ENCODE peak calls at places on chromosomes 7 and 10, in six cellular contexts. U is adrenal gland; G is fibroblast of lung; M is naive thymus-derived CD4-positive, alpha-beta T cell; V is transverse colon; W is neural progenitor cell. E is an unnamed sample.

GRCh38 chr10:66466622-66467021 is 459.2 kb upstream of the LRRTM3 start:
- DNase-seq in U (no peak), W (no peak), V (no peak), M (no peak), G (no peak), E (no peak)

GRCh38 chr10:87847550-87847949 is 15.8 kb downstream of the KLLN start:
- DNase-seq in V (no peak), U (no peak), W (no peak), G (no peak), M (no peak), E (no peak)

GRCh38 chr7:105790996-105791395 is 85.4 kb downstream of the ATXN7L1 start:
- DNase-seq in U (no peak), V (no peak), W (no peak), M (no peak), G (no peak), E (no peak)

GRCh38 chr7:43076189-43076605 is 36.2 kb upstream of the HECW1 start:
- DNase-seq in G (no peak), U (no peak), V (no peak), M (no peak), W (no peak), E (no peak)

GRCh38 chr7:36827914-36828313 is 103.6 kb upstream of the AOAH start:
- DNase-seq in M (no peak), G (no peak), V (no peak), W (no peak), U (no peak), E (no peak)

GRCh38 chr7:151863386-151864079 is 13.4 kb downstream of the PRKAG2 start:
- DNase-seq in G (no peak), W (peak; percentile 45), M (no peak), V (no peak), U (no peak), E (no peak)

GRCh38 chr10:112201334-112201733 is 17.8 kb upstream of the GPAM start:
- DNase-seq in V (no peak), G (no peak), M (no peak), U (no peak), W (no peak), E (no peak)

GRCh38 chr10:49055231-49055850 is 60.0 kb downstream of the VSTM4 start:
- DNase-seq in G (no peak), V (no peak), W (no peak), U (no peak), M (no peak), E (no peak)

GRCh38 chr7:27992755-27993478 is 187.7 kb downstream of the JAZF1 start:
- DNase-seq in W (no peak), M (no peak), V (no peak), G (no peak), U (peak; percentile 36), E (no peak)

GRCh38 chr7:100585511-100586265 is at the start of gene LRCH4:
- DNase-seq in M (peak; percentile 55), W (peak; percentile 77), U (peak; percentile 61), V (peak; percentile 77), G (peak; percentile 44), E (peak; percentile 49)

GRCh38 chr10:51389415-51390342 is 309.7 kb downstream of the CSTF2T start:
- DNase-seq in U (no peak), V (peak; percentile 74), W (peak; percentile 78), M (no peak), G (peak; percentile 99), E (no peak)

GRCh38 chr10:125291841-125292240 is 131.5 kb upstream of the CTBP2 start:
- DNase-seq in W (no peak), U (no peak), G (no peak), M (no peak), V (no peak), E (no peak)

GRCh38 chr10:117477241-117477947 is 65.2 kb upstream of the EMX2 start:
- DNase-seq in V (no peak), G (no peak), W (no peak), M (no peak), U (no peak), E (no peak)

GRCh38 chr7:139876622-139877283 is 47.7 kb downstream of the TBXAS1 start:
- DNase-seq in M (no peak), U (no peak), G (peak; percentile 42), V (no peak), W (no peak), E (no peak)

GRCh38 chr10:6306917-6307316 is 104.2 kb downstream of the PFKFB3 start:
- DNase-seq in W (no peak), U (no peak), V (no peak), G (no peak), M (no peak), E (no peak)

GRCh38 chr10:11609492-11610093 is 1.9 kb downstream of the USP6NL start:
- DNase-seq in G (peak; percentile 19), V (no peak), W (no peak), U (no peak), M (no peak), E (no peak)

GRCh38 chr10:101354584-101355070 is 662 bp downstream of the BTRC start:
- DNase-seq in V (no peak), U (no peak), M (no peak), W (no peak), G (no peak), E (no peak)

GRCh38 chr7:18003286-18003685 is 24.4 kb downstream of the PRPS1L1 start:
- DNase-seq in U (no peak), W (no peak), V (no peak), M (no peak), G (no peak), E (no peak)

GRCh38 chr7:67696124-67696523 is 699.5 kb downstream of the TYW1 start:
- DNase-seq in M (no peak), G (no peak), U (no peak), V (no peak), W (no peak), E (no peak)

GRCh38 chr10:69455009-69455763 is 3.9 kb downstream of the TSPAN15 start:
- DNase-seq in M (no peak), G (no peak), W (no peak), V (no peak), U (no peak), E (no peak)

GRCh38 chr7:33186187-33186586 is 56.8 kb downstream of the BBS9 start:
- DNase-seq in V (no peak), M (no peak), U (no peak), W (peak; percentile 16), G (peak; percentile 20), E (no peak)

GRCh38 chr10:49564461-49565009 is 25.6 kb upstream of the ERCC6 start:
- DNase-seq in V (no peak), M (no peak), U (no peak), W (no peak), G (no peak), E (no peak)

GRCh38 chr7:103124429-103124979 is 24.4 kb downstream of the NAPEPLD start:
- DNase-seq in U (no peak), G (no peak), V (no peak), M (no peak), W (no peak), E (no peak)

GRCh38 chr10:110357252-110357780 is 52.6 kb upstream of the SMNDC1 start:
- DNase-seq in G (peak; percentile 97), V (peak; percentile 45), W (no peak), M (no peak), U (no peak), E (no peak)

GRCh38 chr10:26721561-26721960 is 24.1 kb downstream of the PDSS1 start:
- DNase-seq in M (no peak), V (no peak), G (no peak), W (no peak), U (no peak), E (no peak)

GRCh38 chr10:77320852-77321496 is 316.6 kb downstream of the KCNMA1 start:
- DNase-seq in G (peak; percentile 93), U (no peak), W (no peak), M (no peak), V (no peak), E (no peak)

GRCh38 chr7:157522189-157522588 is 185.4 kb downstream of the DNAJB6 start:
- DNase-seq in M (no peak), U (peak; percentile 5), W (no peak), V (no peak), G (no peak), E (no peak)

GRCh38 chr10:7896297-7896696 is 78.0 kb downstream of the TAF3 start:
- DNase-seq in U (no peak), M (no peak), G (no peak), W (no peak), V (no peak), E (no peak)

GRCh38 chr7:79741684-79742083 is 288.2 kb upstream of the MAGI2 start:
- DNase-seq in V (no peak), W (no peak), U (no peak), M (no peak), G (no peak), E (no peak)

GRCh38 chr7:103811315-103811714 is 178.1 kb downstream of the RELN start:
- DNase-seq in M (no peak), V (no peak), U (no peak), G (no peak), W (no peak), E (no peak)

GRCh38 chr7:133770863-133771492 is 356.2 kb upstream of the LRGUK start:
- DNase-seq in V (no peak), M (no peak), U (no peak), G (peak; percentile 47), W (no peak), E (no peak)

GRCh38 chr7:150406565-150407421 is 27.7 kb downstream of the ZNF775 start:
- DNase-seq in M (no peak), U (peak; percentile 23), G (no peak), V (peak; percentile 47), W (no peak), E (no peak)
- H3K9me3 ChIP-seq in M (no peaks in the 10 kb centered on the region), U (no peaks in the 10 kb centered on the region), G (no peaks in the 10 kb centered on the region), V (no peaks in the 10 kb centered on the region), W (no peaks in the 10 kb centered on the region), E (no peaks in the 10 kb centered on the region)

DNA sequence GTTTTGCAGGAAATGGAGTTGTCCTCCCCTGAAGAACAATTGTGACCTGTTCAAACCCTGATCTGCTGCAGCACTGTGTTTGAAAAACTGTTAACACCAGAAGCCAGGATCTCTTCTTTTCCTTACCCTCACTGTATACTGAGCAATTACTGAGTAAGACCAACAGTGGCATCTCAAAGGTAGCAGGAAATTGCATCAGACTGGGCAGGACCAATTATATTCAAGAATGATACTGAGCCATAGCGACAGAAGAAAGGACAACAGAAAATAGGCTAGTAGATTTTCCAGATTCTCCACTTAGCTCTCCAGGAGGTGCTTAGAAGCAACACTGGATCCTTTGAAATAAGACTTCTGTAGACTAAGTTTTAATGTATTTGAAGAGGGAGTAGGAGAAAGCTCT is 57.4 kb upstream of the INHBA start:
- DNase-seq in G (no peak), M (no peak), U (no peak), V (no peak), W (no peak), E (no peak)
- H3K9me3 ChIP-seq in G (no peaks in the 10 kb centered on the region), M (no peaks in the 10 kb centered on the region), U (no peaks in the 10 kb centered on the region), V (peaks cover 7% of the 10 kb centered on the region), W (peaks cover 31% of the 10 kb centered on the region), E (no peaks in the 10 kb centered on the region)

GRCh38 chr7:46963719-46964118 is 618.2 kb downstream of the TNS3 start:
- DNase-seq in W (no peak), G (no peak), M (no peak), V (no peak), U (no peak), E (no peak)
- H3K9me3 ChIP-seq in W (peaks cover 16% of the 10 kb centered on the region), G (no peaks in the 10 kb centered on the region), M (peaks cover 4% of the 10 kb centered on the region), V (peaks cover 29% of the 10 kb centered on the region), U (no peaks in the 10 kb centered on the region), E (no peaks in the 10 kb centered on the region)

DNA sequence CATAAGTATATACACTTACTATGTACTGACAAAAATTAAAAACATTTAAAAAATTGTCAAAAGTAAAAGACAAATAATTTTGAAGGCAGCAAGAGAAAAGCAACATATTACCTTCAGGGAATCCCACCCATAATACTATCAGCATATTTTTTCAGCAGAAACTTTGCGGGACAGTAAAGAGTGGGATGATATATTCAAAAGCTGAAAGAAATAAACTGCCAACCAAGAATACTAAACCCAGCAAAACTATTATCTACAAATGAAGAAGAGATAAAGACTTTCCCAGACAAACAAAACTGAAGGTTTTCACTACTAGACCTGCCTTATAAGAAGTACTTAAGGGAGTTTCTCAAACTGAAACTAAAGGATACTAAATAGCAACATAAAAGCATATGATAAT is 257.9 kb downstream of the TCF7L2 start:
- DNase-seq in W (no peak), M (no peak), U (no peak), G (no peak), V (no peak), E (no peak)
- H3K9me3 ChIP-seq in W (no peaks in the 10 kb centered on the region), M (no peaks in the 10 kb centered on the region), U (no peaks in the 10 kb centered on the region), G (no peaks in the 10 kb centered on the region), V (peaks cover 27% of the 10 kb centered on the region), E (peaks cover 2% of the 10 kb centered on the region)

E was measured in T-helper 17 cell.